ENCODE peak calls at places on chromosomes 7 and 10, in five cellular contexts. Y, N, L, X and Q are unnamed samples.

GRCh38 chr7:158743219-158743618 is 38.6 kb upstream of the NCAPG2 start:
- DNase-seq in L (no peak), N (no peak), X (no peak), Y (no peak), Q (no peak)

GRCh38 chr10:123241391-123242141 is 87.4 kb downstream of the BUB3 start:
- DNase-seq in Y (peak; percentile 81), L (peak; percentile 43), N (no peak), X (no peak), Q (no peak)

GRCh38 chr10:6770846-6771245 is 190.8 kb upstream of the PRKCQ start:
- DNase-seq in Y (no peak), N (no peak), L (no peak), X (no peak), Q (no peak)

GRCh38 chr10:110209399-110209925 is 2.1 kb downstream of the MXI1 start:
- DNase-seq in L (peak; percentile 59), X (peak; percentile 89), N (peak; percentile 87), Y (peak; percentile 80), Q (peak; percentile 72)

GRCh38 chr10:22363305-22363704 is 18.0 kb downstream of the SPAG6 start:
- DNase-seq in X (no peak), Y (no peak), N (no peak), L (no peak), Q (no peak)

GRCh38 chr7:17709127-17709526 is 231.2 kb downstream of the SNX13 start:
- DNase-seq in Y (no peak), L (no peak), X (no peak), N (no peak), Q (no peak)

GRCh38 chr10:61992059-61992460 is 90.6 kb downstream of the ARID5B start:
- DNase-seq in Y (peak; percentile 20), X (no peak), L (peak; percentile 19), N (peak; percentile 50), Q (no peak)

GRCh38 chr7:137475966-137476365 is 132.4 kb upstream of the PTN start:
- DNase-seq in L (no peak), X (no peak), Y (no peak), N (no peak), Q (no peak)

GRCh38 chr10:48444266-48444665 is 137.8 kb downstream of the MAPK8 start:
- DNase-seq in L (peak; percentile 33), X (no peak), Y (no peak), N (no peak), Q (no peak)

GRCh38 chr7:30988346-30989005 is 24.7 kb downstream of the GHRHR start:
- DNase-seq in L (peak; percentile 82), Y (no peak), N (peak; percentile 39), X (peak; percentile 78), Q (peak; percentile 76)

DNA sequence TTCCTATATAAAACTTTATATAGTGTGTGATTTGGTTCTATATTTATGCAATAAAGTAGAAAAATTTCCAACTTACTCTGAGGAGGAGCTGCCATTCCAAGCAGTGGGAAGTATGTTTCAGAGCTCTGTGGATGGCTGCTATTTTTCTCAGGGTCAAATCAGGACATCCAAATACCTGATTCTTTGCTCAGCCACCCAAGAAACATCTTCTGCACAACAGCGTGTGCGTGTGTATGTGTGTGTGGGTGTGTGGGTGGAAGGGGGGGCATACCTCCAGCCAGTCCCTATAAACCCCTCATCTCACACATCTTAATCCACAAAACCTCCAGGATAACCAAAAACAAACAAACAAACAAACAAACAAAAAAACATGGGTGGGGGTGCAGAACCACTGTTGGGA is 66.3 kb upstream of the EMX2 start:
- DNase-seq in Y (no peak), X (no peak), L (no peak), N (no peak), Q (no peak)
- H3K4me3 ChIP-seq in Y (no peak overlapping the region), X (no peak overlapping the region), L (no peak overlapping the region), N (peak overlapping the region; percentile 37), Q (no peak overlapping the region)

GRCh38 chr7:70182516-70182915 is 584.2 kb downstream of the AUTS2 start:
- DNase-seq in L (no peak), X (no peak), Y (no peak), N (no peak), Q (no peak)
- H3K27me3 ChIP-seq in L (no peaks in the 10 kb centered on the region), X (no peaks in the 10 kb centered on the region), Y (no peaks in the 10 kb centered on the region), N (no peaks in the 10 kb centered on the region), Q (no peaks in the 10 kb centered on the region)

DNA sequence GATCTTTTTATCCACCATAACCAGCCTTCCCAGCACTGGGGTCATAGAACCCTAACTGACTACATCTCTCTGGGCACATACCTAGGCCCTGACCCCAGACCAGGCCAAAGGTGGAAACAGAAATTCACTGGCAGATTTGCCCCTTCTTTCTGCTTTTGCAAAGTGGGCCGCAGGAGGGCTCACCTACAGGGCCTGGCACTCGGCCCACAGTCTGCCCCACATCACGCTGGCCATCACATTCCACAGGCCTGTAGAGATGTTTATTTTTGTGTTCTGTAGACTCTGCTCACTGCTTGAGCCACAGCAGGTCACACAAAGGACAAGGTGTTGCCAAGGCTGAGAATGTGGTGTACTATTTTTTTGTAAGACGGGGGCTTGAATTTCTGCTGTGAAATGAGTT is 58.7 kb downstream of the SLC16A12 start:
- DNase-seq in X (no peak), Y (no peak), N (peak; percentile 54), L (no peak), Q (peak; percentile 50)
- H3K4me1 ChIP-seq in X (peaks cover 67% of the 10 kb centered on the region), Y (no peaks in the 10 kb centered on the region), N (peaks cover 65% of the 10 kb centered on the region), L (no peaks in the 10 kb centered on the region), Q (peaks cover 44% of the 10 kb centered on the region)

DNA sequence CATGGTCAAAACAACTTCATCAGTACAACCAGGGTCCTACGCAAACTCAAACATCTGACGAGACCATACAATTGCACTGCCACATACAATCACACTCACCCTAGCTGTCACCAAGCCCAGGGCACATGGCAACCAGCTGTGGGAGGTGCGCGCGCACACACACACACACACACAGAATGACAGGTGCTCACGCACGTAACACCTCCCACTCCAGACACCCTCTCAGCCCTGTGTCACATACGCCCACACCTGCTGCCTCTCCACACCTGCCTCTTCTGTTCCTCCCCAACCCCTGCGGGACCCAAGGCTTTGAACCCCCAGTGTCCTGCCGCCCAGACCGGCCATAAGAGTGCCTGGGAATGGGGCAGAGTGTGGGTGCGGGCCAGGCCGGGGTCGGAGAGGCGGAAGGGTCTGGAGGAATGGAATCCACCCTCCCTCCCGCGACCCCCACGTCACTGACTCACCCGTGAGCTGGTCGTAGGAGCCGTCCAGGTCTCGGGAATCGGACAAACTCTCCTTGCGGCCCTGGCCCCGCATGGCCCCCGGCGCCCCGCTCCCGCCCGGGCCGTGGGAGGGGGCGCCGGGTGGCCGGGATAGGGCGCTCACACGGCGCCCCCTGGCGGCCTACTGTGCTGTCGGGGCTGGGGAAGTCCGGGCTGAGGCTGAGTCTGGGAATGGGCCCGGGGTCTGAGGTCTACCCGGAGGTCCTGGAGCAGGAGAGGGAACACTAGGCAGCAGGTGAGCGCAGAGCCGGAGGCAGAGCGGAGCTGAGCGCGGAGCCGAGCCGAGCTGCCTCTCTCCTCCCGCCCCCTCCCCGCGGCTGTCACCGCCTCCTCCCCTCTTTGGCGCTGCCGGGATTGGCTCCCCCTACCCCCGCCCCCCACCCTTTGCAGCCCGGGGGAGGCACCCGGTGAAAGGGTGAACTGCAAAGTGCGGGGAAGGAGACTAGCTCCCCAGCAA is at the start of gene KCNIP2:
- DNase-seq in Y (peak; percentile 57), L (no peak), X (no peak), N (no peak), Q (no peak)
- H3K4me3 ChIP-seq in Y (no peak within 1 kb of the TSS), L (peak within 1 kb of the TSS; percentile 10), X (no peak within 1 kb of the TSS), N (peak within 1 kb of the TSS; percentile 79), Q (no peak within 1 kb of the TSS)

DNA sequence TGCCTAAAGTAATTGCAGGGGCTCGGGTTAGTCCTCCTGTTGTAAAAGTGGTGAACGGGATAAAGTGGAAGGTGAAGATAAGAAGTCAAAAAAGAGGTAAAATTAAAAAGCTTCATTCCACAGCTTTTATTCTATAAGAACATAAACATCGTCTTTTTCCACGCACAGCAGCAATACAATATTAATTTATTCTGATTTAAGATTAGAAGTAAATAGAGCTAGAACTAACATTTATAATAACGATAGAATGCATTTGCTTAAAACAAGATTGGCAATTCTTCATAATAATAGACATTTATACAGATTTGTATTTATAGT is 3.7 kb downstream of the HOXA10 start:
- DNase-seq in X (no peak), Y (no peak), N (no peak), L (no peak), Q (no peak)
- H3K27me3 ChIP-seq in X (no peaks in the 10 kb centered on the region), Y (peaks cover 92% of the 10 kb centered on the region), N (no peaks in the 10 kb centered on the region), L (peaks cover 20% of the 10 kb centered on the region), Q (no peaks in the 10 kb centered on the region)

DNA sequence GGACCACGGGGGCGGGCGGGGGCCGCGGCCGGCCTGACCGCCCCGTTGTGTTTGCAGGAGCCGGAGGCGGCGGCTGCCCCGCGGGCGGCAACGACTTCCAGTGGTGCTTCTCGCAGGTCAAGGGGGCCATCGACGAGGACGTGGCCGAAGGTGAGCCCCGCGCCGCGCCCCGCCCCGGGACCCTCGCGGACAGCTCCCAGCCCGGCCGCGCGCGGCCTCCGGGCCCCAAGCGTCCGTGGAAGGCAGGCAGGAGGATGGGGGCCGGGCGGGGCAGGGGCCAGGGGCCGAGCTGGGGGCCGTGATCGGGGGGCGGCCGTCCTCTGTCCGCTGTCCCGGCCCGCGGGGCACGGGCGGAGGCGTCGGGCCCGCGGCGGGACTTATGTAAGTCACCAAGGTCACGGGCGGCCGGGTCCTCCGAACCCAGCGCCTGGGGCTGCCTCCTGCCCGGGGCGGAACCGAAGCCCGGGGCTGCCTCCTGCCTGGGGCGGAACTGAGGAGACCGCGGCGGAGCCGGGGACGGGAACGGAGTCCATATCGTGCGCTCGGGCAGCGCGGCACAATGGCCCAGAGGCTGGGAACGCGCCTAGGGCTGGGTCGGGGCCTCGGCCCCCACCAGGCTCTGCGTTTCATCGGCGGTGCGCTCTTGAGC is 497 bp downstream of the PPP2R2D start:
- DNase-seq in N (peak; percentile 72), Y (peak; percentile 60), X (peak; percentile 71), L (peak; percentile 73), Q (peak; percentile 47)
- H3K4me1 ChIP-seq in N (peaks cover 32% of the 10 kb centered on the region), Y (peaks cover 69% of the 10 kb centered on the region), X (peaks cover 50% of the 10 kb centered on the region), L (peaks cover 19% of the 10 kb centered on the region), Q (peaks cover 41% of the 10 kb centered on the region)

DNA sequence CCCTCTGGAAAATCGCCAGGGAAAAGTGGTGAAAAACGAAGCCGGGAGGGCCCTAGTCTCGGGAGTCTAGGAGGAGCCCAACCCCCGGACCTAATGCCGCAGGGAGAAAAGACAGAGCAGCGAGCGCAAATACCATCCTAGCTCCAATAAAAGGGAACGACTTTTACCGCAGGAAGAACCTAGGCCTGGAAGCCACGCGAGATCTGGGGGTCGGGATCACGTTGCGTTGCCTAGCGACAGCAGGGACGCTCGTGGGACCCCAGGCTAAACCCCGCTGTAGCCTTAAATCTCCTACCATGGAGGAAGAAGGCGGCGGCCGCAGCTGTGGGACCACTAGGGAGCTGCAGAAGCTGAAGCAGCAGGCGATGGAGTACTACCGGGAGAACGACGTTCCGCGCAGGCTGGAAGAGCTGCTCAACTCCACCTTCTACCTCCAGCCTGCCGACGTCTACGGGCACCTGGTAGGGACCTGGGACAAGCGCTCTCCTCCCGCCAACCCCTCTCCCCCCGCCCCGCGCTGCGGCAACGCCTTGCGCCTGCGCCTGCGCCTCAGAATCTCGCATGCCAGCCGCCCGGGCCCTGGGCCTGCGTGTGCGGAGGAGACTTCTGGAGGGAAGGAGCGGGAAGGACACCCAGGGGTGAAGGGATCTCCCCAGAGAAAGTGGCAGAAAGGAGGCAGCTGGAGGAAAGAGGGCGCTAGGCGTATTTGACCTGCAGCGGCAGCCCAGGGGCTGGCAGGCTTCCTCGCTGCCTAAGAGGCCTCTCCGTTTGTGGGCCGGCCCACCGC is at the start of gene ENO4:
- DNase-seq in X (peak; percentile 81), Y (peak; percentile 1), L (peak; percentile 76), N (peak; percentile 90), Q (peak; percentile 50)
- H3K4me3 ChIP-seq in X (peak within 1 kb of the TSS; percentile 58), Y (peak within 1 kb of the TSS; percentile 38), L (peak within 1 kb of the TSS; percentile 45), N (peak within 1 kb of the TSS; percentile 86), Q (peak within 1 kb of the TSS; percentile 60)

GRCh38 chr10:75418712-75419111 is 12.7 kb upstream of the LRMDA start:
- DNase-seq in L (no peak), X (no peak), Y (no peak), N (no peak), Q (no peak)
- H3K27me3 ChIP-seq in L (no peaks in the 10 kb centered on the region), X (no peaks in the 10 kb centered on the region), Y (peaks cover 7% of the 10 kb centered on the region), N (no peaks in the 10 kb centered on the region), Q (no peaks in the 10 kb centered on the region)